ENCODE peak calls at places on chromosome 7, in four cellular contexts. B, M, H and U are unnamed samples.
A peak's percentile ranks its signal among the peaks of the same experiment; 100 is the strongest.

GRCh38 chr7:7803597-7804229 is 85.3 kb upstream of the RPA3 start:
- DNase-seq in B (no peak), M (no peak), H (no peak), U (no peak)

GRCh38 chr7:130380861-130381455 is 664 bp downstream of the CPA1 start:
- DNase-seq in B (no peak), M (no peak), H (no peak), U (no peak)

GRCh38 chr7:30434140-30434799 is 44.3 kb downstream of the NOD1 start:
- DNase-seq in B (peak; percentile 72), M (no peak), H (peak; percentile 27), U (no peak)

GRCh38 chr7:20665096-20665495 is 49.6 kb downstream of the ABCB5 start:
- DNase-seq in B (no peak), M (no peak), H (no peak), U (no peak)

GRCh38 chr7:105137898-105138297 is 123.9 kb downstream of the KMT2E start:
- DNase-seq in B (no peak), M (no peak), H (no peak), U (no peak)

GRCh38 chr7:66296-66695 is 126.1 kb upstream of the FAM20C start:
- DNase-seq in B (no peak), M (no peak), H (no peak), U (no peak)

GRCh38 chr7:134593530-134594392 is 44.9 kb downstream of the AKR1B15 start:
- DNase-seq in B (peak; percentile 96), M (no peak), H (no peak), U (no peak)

GRCh38 chr7:101686030-101686429 is 56.9 kb upstream of the MYL10 start:
- DNase-seq in B (no peak), M (no peak), H (no peak), U (no peak)

GRCh38 chr7:46576950-46577349 is 655.9 kb upstream of the IGFBP3 start:
- DNase-seq in B (no peak), M (no peak), H (no peak), U (no peak)

GRCh38 chr7:106609416-106609815 is 51.5 kb downstream of the CCDC71L start:
- DNase-seq in B (no peak), M (no peak), H (no peak), U (no peak)

GRCh38 chr7:116671681-116672595 is at the start of gene MET:
- DNase-seq in B (peak; percentile 91), M (peak; percentile 90), H (no peak), U (no peak)

GRCh38 chr7:832292-832967 is at the start of gene SUN1:
- DNase-seq in B (peak; percentile 79), M (no peak), H (peak; percentile 26), U (peak; percentile 82)

GRCh38 chr7:47371733-47372368 is 210.1 kb downstream of the TNS3 start:
- DNase-seq in B (peak; percentile 97), M (peak; percentile 92), H (no peak), U (no peak)

GRCh38 chr7:105934577-105935185 is 28.4 kb upstream of the CDHR3 start:
- DNase-seq in B (peak; percentile 72), M (no peak), H (no peak), U (peak; percentile 23)

GRCh38 chr7:34155225-34155908 is 250.0 kb downstream of the BMPER start:
- DNase-seq in B (no peak), M (no peak), H (no peak), U (no peak)

GRCh38 chr7:330554-331230 is 40.7 kb downstream of the FOXL3 start:
- DNase-seq in B (no peak), M (peak; percentile 57), H (no peak), U (no peak)

GRCh38 chr7:21071570-21071969 is 284.9 kb upstream of the SP8 start:
- DNase-seq in B (no peak), M (no peak), H (no peak), U (no peak)

GRCh38 chr7:25926009-25926408 is 226.0 kb upstream of the NFE2L3 start:
- DNase-seq in B (no peak), M (no peak), H (no peak), U (no peak)

GRCh38 chr7:106178593-106179134 is 66.6 kb upstream of the SYPL1 start:
- DNase-seq in B (no peak), M (no peak), H (no peak), U (no peak)

GRCh38 chr7:91872928-91873327 is 7.6 kb downstream of the MTERF1 start:
- DNase-seq in B (no peak), M (no peak), H (no peak), U (no peak)
- H3K27ac ChIP-seq in B (no peak overlapping the region), M (no peak overlapping the region), H (no peak overlapping the region), U (no peak overlapping the region)

DNA sequence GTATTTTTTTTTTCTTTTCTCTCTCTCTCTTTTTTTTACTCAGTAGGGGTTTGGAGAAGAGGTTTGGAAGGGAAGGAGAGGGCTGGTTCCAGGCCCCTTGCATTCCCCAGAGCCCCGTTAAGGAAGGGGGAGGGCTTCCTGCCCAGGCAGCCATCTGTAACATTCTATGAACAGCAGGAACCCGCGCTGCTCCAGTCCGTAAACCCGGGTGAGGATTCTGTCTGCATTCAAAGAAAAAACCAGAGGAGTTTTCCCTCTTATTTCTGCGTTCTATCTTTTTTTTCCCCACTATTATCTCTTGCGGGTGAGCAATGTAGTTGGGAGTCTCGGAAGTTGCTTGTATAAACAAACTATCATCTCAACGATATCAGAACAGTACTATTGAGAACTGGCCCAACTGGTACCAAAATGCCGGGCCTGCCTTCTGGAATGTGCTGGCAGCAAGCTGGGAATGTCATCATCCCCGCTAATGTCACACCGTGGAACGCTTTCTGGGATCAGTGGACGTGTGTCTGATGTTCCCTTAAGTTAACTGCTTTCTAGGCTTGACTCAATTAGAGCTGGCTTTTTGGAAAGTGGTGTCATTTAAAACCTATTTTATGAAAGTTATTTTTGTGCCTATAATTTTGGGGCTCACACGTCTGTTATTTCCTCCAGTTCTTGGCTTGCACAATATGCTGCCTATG is 153.1 kb upstream of the MEOX2 start:
- DNase-seq in B (peak; percentile 44), M (no peak), H (no peak), U (no peak)
- H3K4me3 ChIP-seq in B (no peak overlapping the region), M (peak overlapping the region; percentile 7), H (no peak overlapping the region), U (no peak overlapping the region)

GRCh38 chr7:44150966-44151678 is 10.0 kb upstream of the MYL7 start:
- DNase-seq in B (no peak), M (no peak), H (no peak), U (no peak)
- H3K27ac ChIP-seq in B (no peak overlapping the region), M (no peak overlapping the region), H (no peak overlapping the region), U (no peak overlapping the region)

DNA sequence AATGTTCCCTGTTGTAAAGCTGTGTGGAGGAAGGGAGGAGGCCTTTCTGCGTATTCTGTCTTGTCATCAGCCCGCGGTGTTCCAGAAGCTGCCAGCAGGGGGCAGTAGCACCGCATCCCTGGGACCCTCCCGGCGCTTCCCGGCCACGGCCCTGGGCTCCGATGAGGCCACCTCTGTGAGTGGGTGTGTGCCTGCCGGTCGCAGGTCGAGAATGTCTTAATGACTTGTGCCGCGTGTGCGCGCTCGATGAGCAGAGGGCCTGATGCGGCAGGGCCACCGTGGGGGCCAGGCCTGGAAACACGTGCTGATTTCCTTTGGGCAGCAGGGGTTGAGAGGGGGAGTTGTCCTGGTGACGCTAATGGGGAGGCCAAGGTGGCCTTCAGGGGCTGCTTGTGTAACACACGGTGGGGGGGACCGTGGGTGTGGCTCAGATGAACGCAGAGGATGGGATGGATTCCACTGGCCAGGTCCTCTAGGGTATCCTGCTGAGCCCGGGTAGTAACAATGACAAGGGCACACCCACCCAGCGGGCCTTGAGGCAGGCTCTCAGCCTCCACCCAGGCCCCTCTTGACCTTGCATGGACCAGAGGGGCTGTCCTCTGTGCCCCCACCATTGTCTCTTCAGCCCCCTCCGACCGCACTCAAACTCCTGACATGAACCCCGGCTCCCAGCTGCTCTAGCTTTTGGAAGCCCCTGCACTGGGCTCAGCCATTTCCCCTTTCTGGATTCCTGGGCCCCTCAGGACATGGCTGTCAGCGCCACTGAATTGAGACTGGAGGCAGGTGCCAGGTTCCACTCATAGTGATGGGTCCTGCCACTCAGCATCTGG is 135.9 kb upstream of the PODXL start:
- DNase-seq in B (peak; percentile 40), M (peak; percentile 73), H (no peak), U (no peak)
- H3K4me3 ChIP-seq in B (no peak overlapping the region), M (no peak overlapping the region), H (no peak overlapping the region), U (no peak overlapping the region)

DNA sequence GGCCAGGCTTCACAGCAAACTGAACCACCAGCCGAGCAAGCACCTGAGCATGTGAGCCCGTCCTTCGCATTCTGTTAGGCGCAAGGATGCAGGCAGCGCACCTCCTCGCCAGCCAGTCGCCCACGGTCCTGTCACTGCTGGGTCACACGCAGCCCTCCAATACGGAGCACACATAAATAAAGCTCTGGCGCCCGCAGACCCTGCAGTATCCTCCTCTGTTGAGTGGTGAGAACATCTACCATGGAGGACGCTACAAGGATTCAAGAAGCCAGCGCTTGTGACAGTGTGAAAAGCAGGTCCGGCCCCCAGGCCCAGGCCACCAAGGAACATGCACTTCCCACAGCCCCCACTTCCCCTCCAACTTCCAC is 34.9 kb downstream of the VOPP1 start:
- DNase-seq in B (no peak), M (no peak), H (no peak), U (no peak)
- H3K27ac ChIP-seq in B (no peak overlapping the region), M (peak overlapping the region; percentile 78), H (peak overlapping the region; percentile 98), U (no peak overlapping the region)

GRCh38 chr7:77693830-77694583 is 2.3 kb upstream of the RSBN1L start:
- DNase-seq in B (no peak), M (no peak), H (no peak), U (no peak)
- H3K4me3 ChIP-seq in B (peak overlapping the region; percentile 90), M (peak overlapping the region; percentile 84), H (no peak overlapping the region), U (no peak overlapping the region)

DNA sequence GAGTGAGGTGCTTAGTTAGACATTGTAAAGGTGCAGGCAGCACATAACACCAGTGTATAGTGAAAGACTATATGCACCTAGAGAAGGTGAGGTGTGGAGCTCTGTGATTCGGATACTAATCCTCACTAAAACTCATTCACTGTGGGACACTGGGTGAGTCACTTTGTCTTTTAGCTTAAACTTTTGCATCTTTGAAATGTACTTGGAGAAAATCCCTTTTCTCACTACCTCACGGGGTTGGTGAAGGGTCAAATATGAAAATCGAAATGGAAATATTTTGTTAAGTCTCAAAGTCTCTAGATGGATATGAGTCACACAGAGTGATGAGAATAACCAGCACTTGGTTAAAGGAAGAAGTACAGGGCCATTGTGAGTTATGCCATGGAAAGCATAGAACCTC is 38.0 kb downstream of the MDFIC start:
- DNase-seq in B (no peak), M (no peak), H (peak; percentile 38), U (no peak)
- H3K27ac ChIP-seq in B (no peak overlapping the region), M (no peak overlapping the region), H (no peak overlapping the region), U (no peak overlapping the region)

GRCh38 chr7:150373049-150373801 is 4.6 kb downstream of the REPIN1 start:
- DNase-seq in B (peak; percentile 89), M (no peak), H (no peak), U (no peak)
- H3K4me3 ChIP-seq in B (no peak overlapping the region), M (peak overlapping the region; percentile 34), H (peak overlapping the region; percentile 58), U (no peak overlapping the region)

GRCh38 chr7:99121496-99122021 is 22.3 kb downstream of the SMURF1 start:
- DNase-seq in B (no peak), M (no peak), H (no peak), U (no peak)
- H3K27ac ChIP-seq in B (no peak overlapping the region), M (peak overlapping the region; percentile 40), H (no peak overlapping the region), U (no peak overlapping the region)